ENCODE peak calls at places on chromosomes 16 and 17, in six cellular contexts. D, N, A, I, J and S are unnamed samples.

GRCh38 chr16:64437706-64438329 is 684.0 kb downstream of the CDH11 start:
- DNase-seq in D (no peak), N (no peak), A (no peak), I (no peak), J (no peak), S (no peak)

GRCh38 chr17:73237714-73238113 is 24.0 kb downstream of the CPSF4L start:
- DNase-seq in D (no peak), N (no peak), A (no peak), I (no peak), J (no peak), S (no peak)

GRCh38 chr17:80169784-80170500 is at the start of gene CARD14:
- DNase-seq in D (no peak), N (no peak), A (no peak), I (no peak), J (no peak), S (no peak)

GRCh38 chr17:44218344-44219125 is 940 bp downstream of the UBTF start:
- DNase-seq in D (peak; percentile 91), N (peak; percentile 99), A (peak; percentile 88), I (peak; percentile 71), J (peak; percentile 72), S (peak; percentile 77)

GRCh38 chr16:87041286-87041685 is 275.9 kb downstream of the C16orf95 start:
- DNase-seq in D (no peak), N (no peak), A (no peak), I (no peak), J (no peak), S (no peak)

GRCh38 chr16:65083181-65083845 is 38.5 kb downstream of the CDH11 start:
- DNase-seq in D (no peak), N (no peak), A (peak; percentile 39), I (no peak), J (no peak), S (no peak)

GRCh38 chr17:17535957-17536356 is 39.8 kb upstream of the RASD1 start:
- DNase-seq in D (no peak), N (no peak), A (no peak), I (no peak), J (no peak), S (no peak)

GRCh38 chr17:43530303-43531081 is 15.6 kb downstream of the ETV4 start:
- DNase-seq in D (no peak), N (no peak), A (peak; percentile 99), I (peak; percentile 93), J (no peak), S (no peak)

GRCh38 chr16:4386452-4386813 is 14.8 kb downstream of the VASN start:
- DNase-seq in D (no peak), N (no peak), A (no peak), I (no peak), J (no peak), S (no peak)

GRCh38 chr17:69523252-69523861 is 108.9 kb downstream of the MAP2K6 start:
- DNase-seq in D (no peak), N (peak; percentile 85), A (peak; percentile 50), I (no peak), J (no peak), S (no peak)

GRCh38 chr17:330993-331701 is 21.5 kb downstream of the RPH3AL start:
- DNase-seq in D (no peak), N (peak; percentile 23), A (peak; percentile 62), I (no peak), J (peak; percentile 9), S (no peak)

GRCh38 chr16:75301804-75302203 is 50.4 kb upstream of the BCAR1 start:
- DNase-seq in D (no peak), N (no peak), A (no peak), I (no peak), J (no peak), S (no peak)